ENCODE peak calls at places on chromosomes 1 and 21, in four cellular contexts. S is lower lobe of right lung, I is AG04450, V is A549. F is an unnamed sample.

GRCh38 chr1:163535807-163536206 is 214.1 kb downstream of the NUF2 start:
- DNase-seq in S (no peak), I (no peak), V (no peak), F (no peak)

GRCh38 chr1:41618066-41618825 is 133.8 kb upstream of the EDN2 start:
- DNase-seq in S (peak; percentile 91), I (no peak), V (no peak), F (no peak)

GRCh38 chr21:33685613-33686197 is 43.4 kb downstream of the ITSN1 start:
- DNase-seq in S (no peak), I (peak; percentile 18), V (no peak), F (no peak)

GRCh38 chr1:228445524-228445866 is 28.8 kb upstream of the TRIM17 start:
- DNase-seq in S (no peak), I (no peak), V (no peak), F (no peak)

GRCh38 chr1:75615664-75616435 is 4.9 kb upstream of the SLC44A5 start:
- DNase-seq in S (peak; percentile 47), I (no peak), V (peak; percentile 10), F (peak; percentile 74)

GRCh38 chr1:58779837-58780585 is 3.8 kb downstream of the JUN start:
- DNase-seq in S (no peak), I (no peak), V (no peak), F (no peak)

GRCh38 chr1:55698136-55698535 is 483.0 kb upstream of the USP24 start:
- DNase-seq in S (no peak), I (no peak), V (no peak), F (no peak)

GRCh38 chr1:206941766-206942418 is 4.4 kb downstream of the PIGR start:
- DNase-seq in S (no peak), I (no peak), V (no peak), F (no peak)

GRCh38 chr21:28436286-28436932 is 556.3 kb downstream of the LTN1 start:
- DNase-seq in S (no peak), I (no peak), V (no peak), F (no peak)

GRCh38 chr1:89804646-89805237 is 16.1 kb upstream of the LRRC8D start:
- DNase-seq in S (peak; percentile 82), I (peak; percentile 78), V (peak; percentile 61), F (peak; percentile 66)

GRCh38 chr21:42040411-42041180 is 30.4 kb upstream of the ZBTB21 start:
- DNase-seq in S (peak; percentile 24), I (peak; percentile 100), V (peak; percentile 57), F (no peak)
- TF ChIP-seq CTCF in S (no peak), I (no peak), V (no peak), F (no peak)

GRCh38 chr1:32247983-32248889 is 1.2 kb downstream of the FAM167B start:
- DNase-seq in S (peak; percentile 92), I (peak; percentile 27), V (peak; percentile 72), F (peak; percentile 57)

GRCh38 chr1:32249831-32250525 is 1.1 kb upstream of the LCK start:
- DNase-seq in S (no peak), I (no peak), V (no peak), F (no peak)

GRCh38 chr1:32250893-32251716 is at the start of gene LCK:
- DNase-seq in S (no peak), I (no peak), V (no peak), F (no peak)

GRCh38 chr1:32247452-32247851 is 430 bp downstream of the FAM167B start:
- DNase-seq in S (no peak), I (no peak), V (no peak), F (no peak)

DNA sequence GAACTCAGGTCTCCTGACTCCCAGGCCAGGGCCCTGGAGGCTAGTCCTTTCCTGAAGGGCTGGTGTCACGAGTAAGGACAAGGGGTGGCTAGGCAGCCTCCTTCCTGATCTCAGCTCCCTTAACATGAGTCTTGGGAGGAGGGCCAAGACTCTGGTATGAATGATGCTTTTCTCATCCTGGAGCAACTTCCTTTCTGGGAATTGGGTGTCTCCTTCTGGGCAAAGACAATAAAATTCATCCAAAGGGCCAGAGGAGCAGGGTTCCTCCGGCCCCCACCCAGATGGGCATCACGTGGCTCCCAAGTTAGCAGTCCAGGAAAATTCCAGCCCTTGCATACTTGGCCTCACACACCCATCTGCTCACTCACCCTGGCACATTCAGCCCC is at the start of gene FAM167B:
- DNase-seq in S (no peak), I (no peak), V (no peak), F (no peak)
- TF ChIP-seq CTCF in S (no peak), I (no peak), V (no peak), F (no peak)

GRCh38 chr21:36478941-36479340 is 981 bp downstream of the CLDN14 start:
- DNase-seq in S (no peak), I (no peak), V (peak; percentile 15), F (no peak)
- TF ChIP-seq CTCF in S (no peak), I (peak; percentile 38), V (peak; percentile 24), F (no peak)

GRCh38 chr1:18922319-18922726 is 20.0 kb upstream of the ALDH4A1 start:
- DNase-seq in S (peak; percentile 74), I (peak; percentile 61), V (peak; percentile 39), F (no peak)
- TF ChIP-seq CTCF in S (peak; percentile 14), I (peak; percentile 37), V (no peak), F (no peak)

DNA sequence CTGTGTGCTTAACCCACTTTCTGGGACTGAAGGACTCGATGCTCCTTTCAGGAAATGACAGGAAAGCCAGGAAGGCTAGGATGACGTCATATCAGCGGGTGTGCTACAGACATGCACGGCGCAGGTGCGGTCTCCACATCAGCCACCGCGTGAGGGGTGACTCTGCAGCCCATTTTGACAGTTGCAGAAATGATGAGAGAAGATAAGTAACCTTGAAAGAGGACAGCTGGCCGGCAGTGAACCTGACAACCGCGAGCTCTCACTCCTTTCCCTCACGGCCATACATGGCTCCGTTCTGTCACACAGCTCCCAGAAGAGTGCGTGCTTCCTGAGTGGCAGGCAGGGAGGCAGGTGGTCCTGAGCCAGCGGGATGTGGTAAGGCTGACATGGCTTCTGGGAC is 1.7 kb upstream of the KRTAP10-5 start:
- DNase-seq in S (no peak), I (no peak), V (no peak), F (no peak)
- TF ChIP-seq CTCF in S (no peak), I (no peak), V (no peak), F (no peak)

GRCh38 chr1:11501491-11501897 is 22.5 kb downstream of the DISP3 start:
- DNase-seq in S (no peak), I (no peak), V (no peak), F (no peak)
- TF ChIP-seq CTCF in S (no peak), I (no peak), V (no peak), F (no peak)

GRCh38 chr1:189769448-189769847 is 708.2 kb downstream of the BRINP3 start:
- DNase-seq in S (no peak), I (no peak), V (no peak), F (no peak)
- TF ChIP-seq CTCF in S (no peak), I (no peak), V (no peak), F (no peak)

GRCh38 chr1:5909576-5910275 is 82.5 kb downstream of the NPHP4 start:
- DNase-seq in S (no peak), I (no peak), V (no peak), F (peak; percentile 30)

GRCh38 chr1:5911871-5912271 is 80.4 kb downstream of the NPHP4 start:
- DNase-seq in S (no peak), I (no peak), V (no peak), F (no peak)

GRCh38 chr1:5911157-5911556 is 81.1 kb downstream of the NPHP4 start:
- DNase-seq in S (no peak), I (no peak), V (no peak), F (peak; percentile 25)

GRCh38 chr1:5910276-5910620 is 82.0 kb downstream of the NPHP4 start:
- DNase-seq in S (no peak), I (no peak), V (no peak), F (no peak)

DNA sequence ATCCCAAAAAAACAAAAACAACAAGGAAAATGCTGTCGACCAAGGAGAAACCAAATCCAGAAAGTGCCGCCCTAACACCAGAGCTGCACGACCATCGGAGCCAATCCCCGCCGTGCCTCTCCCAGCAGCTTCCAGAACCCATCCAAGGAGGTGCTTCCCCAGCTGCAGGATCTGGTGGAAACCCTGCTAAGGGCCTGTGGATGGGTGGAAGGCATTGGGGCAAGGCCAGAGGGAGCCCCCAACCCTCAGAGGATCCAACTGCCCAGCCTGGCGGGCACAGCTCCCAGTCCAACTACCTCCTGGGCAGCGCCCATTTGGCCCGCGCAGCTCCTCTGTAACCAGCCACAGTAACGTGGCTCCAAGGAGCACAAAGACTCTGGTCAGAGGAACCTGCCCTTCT is 81.6 kb downstream of the NPHP4 start:
- DNase-seq in S (no peak), I (no peak), V (no peak), F (peak; percentile 10)
- TF ChIP-seq CTCF in S (no peak), I (no peak), V (no peak), F (no peak)

GRCh38 chr1:12614402-12615165 is 3.4 kb downstream of the DHRS3 start:
- DNase-seq in S (no peak), I (no peak), V (no peak), F (no peak)
- TF ChIP-seq CTCF in S (no peak), I (no peak), V (no peak), F (no peak)

DNA sequence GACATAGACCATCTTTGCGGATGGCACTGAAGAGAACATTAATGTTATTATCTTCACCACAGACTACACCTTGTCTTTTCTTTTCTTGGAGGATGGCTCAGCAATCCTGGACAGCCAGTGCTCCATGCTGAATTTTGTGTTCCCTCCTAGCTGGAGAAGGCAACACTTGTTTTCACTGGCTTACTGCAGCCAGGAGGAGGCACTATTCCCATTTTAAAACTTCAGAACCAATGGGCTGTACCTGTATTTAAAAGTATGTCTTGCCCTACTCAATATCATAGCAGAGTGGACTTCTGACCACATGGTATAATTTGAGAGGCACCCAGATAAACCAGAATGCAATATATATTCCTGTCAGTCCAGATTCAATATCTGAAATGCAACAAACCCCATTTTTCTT is 53.3 kb upstream of the POGK start:
- DNase-seq in S (no peak), I (no peak), V (no peak), F (no peak)
- TF ChIP-seq CTCF in S (no peak), I (no peak), V (no peak), F (no peak)

F was measured in mesothelial cell of epicardium.